ENCODE peak calls at places on chromosomes 12 and 14, in eight cellular contexts. S is HTR-8/SVneo; G is SJSA1; J is retina; U is uterus; E is NCI-H2107; P is activated CD8-positive, alpha-beta memory T cell treated with anti-CD3 and anti-CD28 coated beads, Interleukin-2, amount 50 U/mL, for 48 hours; T is GF-D8. X is an unnamed sample.

GRCh38 chr12:115871714-115872113 is 405.8 kb downstream of the MED13L start:
- DNase-seq in G (no peak), T (no peak), E (peak; percentile 38), P (no peak), J (peak; percentile 25), U (no peak), S (peak; percentile 31), X (peak; percentile 64)

GRCh38 chr12:70828391-70828790 is 92.1 kb downstream of the PTPRR start:
- DNase-seq in S (no peak), G (no peak), J (no peak), P (no peak), E (no peak), U (no peak), T (no peak), X (no peak)

GRCh38 chr14:42909659-42910058 is 1303.0 kb downstream of the LRFN5 start:
- DNase-seq in P (no peak), J (no peak), S (no peak), E (no peak), G (no peak), T (no peak), U (no peak), X (no peak)

GRCh38 chr12:76346798-76347420 is 1.3 kb downstream of the BBS10 start:
- DNase-seq in P (no peak), E (no peak), S (no peak), J (peak; percentile 28), T (peak; percentile 22), U (no peak), G (no peak), X (no peak)

GRCh38 chr14:23605931-23606585 is 27.5 kb upstream of the JPH4 start:
- DNase-seq in P (no peak), U (no peak), S (no peak), E (no peak), G (no peak), T (no peak), J (no peak), X (no peak)

GRCh38 chr14:54857830-54858269 is 44.8 kb downstream of the GCH1 start:
- DNase-seq in G (no peak), T (no peak), U (no peak), E (no peak), J (no peak), P (no peak), S (no peak), X (no peak)

GRCh38 chr12:31929140-31929526 is 30.1 kb upstream of the RESF1 start:
- DNase-seq in E (no peak), G (no peak), J (no peak), P (no peak), U (no peak), S (no peak), T (no peak), X (no peak)

GRCh38 chr12:19209636-19210035 is 80.1 kb downstream of the PLEKHA5 start:
- DNase-seq in T (no peak), U (no peak), J (no peak), S (no peak), P (no peak), G (no peak), E (no peak), X (no peak)

GRCh38 chr12:81992461-81992860 is 233.3 kb upstream of the PPFIA2 start:
- DNase-seq in E (no peak), T (no peak), U (no peak), G (no peak), S (no peak), P (no peak), J (peak; percentile 9), X (no peak)

GRCh38 chr14:101082436-101083384 is 179.2 kb upstream of the RTL1 start:
- DNase-seq in E (no peak), G (no peak), U (no peak), J (no peak), S (no peak), P (no peak), T (no peak), X (no peak)

GRCh38 chr12:44000309-44000952 is 164.6 kb downstream of the TMEM117 start:
- DNase-seq in T (peak; percentile 5), G (no peak), S (peak; percentile 5), U (no peak), P (peak; percentile 52), J (no peak), E (peak; percentile 7), X (peak; percentile 48)